ENCODE peak calls at places on chromosomes 5 and 9, in four cellular contexts. E is PC-3, Z is GM23338, U is GM23248. K is an unnamed sample.

GRCh38 chr9:106716820-106717219 is 146.1 kb upstream of the ZNF462 start:
- DNase-seq in U (peak; percentile 9), Z (no peak), E (peak; percentile 68), K (no peak)

GRCh38 chr5:108545301-108545700 is 163.4 kb upstream of the FBXL17 start:
- DNase-seq in U (no peak), E (no peak), Z (no peak), K (no peak)

GRCh38 chr9:98314381-98315066 is 59.1 kb upstream of the TBC1D2 start:
- DNase-seq in E (peak; percentile 12), U (peak; percentile 85), Z (no peak), K (no peak)

GRCh38 chr9:21856301-21857094 is 54.1 kb downstream of the MTAP start:
- DNase-seq in E (peak; percentile 55), U (peak; percentile 81), Z (no peak), K (no peak)

GRCh38 chr9:21681641-21682040 is 120.8 kb upstream of the MTAP start:
- DNase-seq in E (peak; percentile 90), U (peak; percentile 87), Z (no peak), K (no peak)

GRCh38 chr5:173944512-173944911 is 44.5 kb upstream of the C5orf47 start:
- DNase-seq in E (no peak), U (no peak), Z (no peak), K (no peak)

GRCh38 chr5:17713301-17713700 is 79.0 kb downstream of the TAF11L14 start:
- DNase-seq in E (peak; percentile 91), Z (no peak), U (no peak), K (no peak)

GRCh38 chr5:90558344-90559192 is at the start of gene ADGRV1:
- DNase-seq in E (peak; percentile 99), Z (peak; percentile 98), U (peak; percentile 30), K (peak; percentile 95)

GRCh38 chr9:109117856-109118801 is 1.6 kb downstream of the TMEM245 start:
- DNase-seq in E (peak; percentile 88), U (peak; percentile 62), Z (peak; percentile 34), K (no peak)

GRCh38 chr9:128153117-128153946 is 4.1 kb downstream of the LCN2 start:
- DNase-seq in E (no peak), U (no peak), Z (no peak), K (no peak)

GRCh38 chr5:134794819-134795218 is 36.2 kb downstream of the DDX46 start:
- DNase-seq in U (no peak), Z (no peak), E (no peak), K (no peak)

GRCh38 chr5:132766806-132767055 is 10.3 kb downstream of the SEPTIN8 start:
- DNase-seq in Z (no peak), E (no peak), U (no peak), K (no peak)

GRCh38 chr5:10434392-10434791 is 7.3 kb upstream of the ROPN1L start:
- DNase-seq in Z (no peak), E (no peak), U (no peak), K (no peak)

GRCh38 chr9:7752481-7752880 is 47.1 kb downstream of the DMAC1 start:
- DNase-seq in U (no peak), E (no peak), Z (no peak), K (no peak)

GRCh38 chr5:119537704-119538103 is 85.4 kb downstream of the HSD17B4 start:
- DNase-seq in Z (no peak), U (no peak), E (peak; percentile 84), K (peak; percentile 83)

GRCh38 chr5:59328801-59329296 is 564.7 kb downstream of the PDE4D start:
- DNase-seq in Z (peak; percentile 30), U (no peak), E (no peak), K (no peak)

GRCh38 chr9:126406075-126406675 is 79.5 kb downstream of the MVB12B start:
- DNase-seq in E (no peak), Z (no peak), U (peak; percentile 81), K (no peak)

GRCh38 chr9:115328228-115328627 is 210.3 kb upstream of the TNC start:
- DNase-seq in U (peak; percentile 86), Z (no peak), E (no peak), K (no peak)

GRCh38 chr5:96254980-96255681 is 177.9 kb downstream of the PCSK1 start:
- DNase-seq in U (peak; percentile 90), E (peak; percentile 86), Z (no peak), K (no peak)

GRCh38 chr5:96220610-96221390 is 212.2 kb downstream of the PCSK1 start:
- DNase-seq in U (peak; percentile 89), E (peak; percentile 58), Z (no peak), K (no peak)

GRCh38 chr9:91847576-91847975 is 102.5 kb downstream of the ROR2 start:
- DNase-seq in U (peak; percentile 91), Z (peak; percentile 29), E (no peak), K (no peak)

GRCh38 chr5:136810198-136810823 is 445.0 kb upstream of the TRPC7 start:
- DNase-seq in U (peak; percentile 94), E (peak; percentile 89), Z (no peak), K (no peak)

GRCh38 chr9:106784076-106784475 is 78.9 kb upstream of the ZNF462 start:
- DNase-seq in Z (no peak), E (no peak), U (peak; percentile 27), K (no peak)

GRCh38 chr9:34962530-34962929 is 4.4 kb downstream of the PHF24 start:
- DNase-seq in Z (no peak), E (no peak), U (no peak), K (no peak)
- TF ChIP-seq EZH2phosphoT487 in Z (no peak), E (no peak), U (no peak), K (no peak)

DNA sequence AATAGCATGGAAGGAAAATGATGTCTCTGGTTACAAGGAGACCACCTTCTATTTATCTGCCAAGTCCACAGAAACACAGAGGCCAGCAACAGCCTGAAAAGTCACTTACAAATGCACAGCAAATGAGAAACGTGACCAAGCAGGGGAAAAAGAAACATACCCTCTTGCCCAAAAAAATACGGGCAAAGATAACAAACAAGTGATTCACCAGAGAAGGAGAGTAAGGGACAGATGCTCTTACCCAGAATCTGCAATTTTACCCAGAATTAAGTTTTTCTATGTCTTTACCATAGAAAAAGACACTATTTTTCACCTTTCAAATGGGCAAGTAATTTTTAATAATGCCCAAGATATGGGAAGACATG is 28.1 kb downstream of the CAMSAP1 start:
- DNase-seq in E (no peak), Z (no peak), U (no peak), K (no peak)
- H3K79me2 ChIP-seq in E (peaks cover 54% of the 10 kb centered on the region), Z (peaks cover 100% of the 10 kb centered on the region), U (peaks cover 98% of the 10 kb centered on the region), K (peaks cover 18% of the 10 kb centered on the region)

GRCh38 chr9:124854161-124854560 is 901 bp downstream of the WDR38 start:
- DNase-seq in U (no peak), E (no peak), Z (no peak), K (no peak)
- H3F3A ChIP-seq in U (peaks cover 25% of the 10 kb centered on the region), E (peaks cover 11% of the 10 kb centered on the region), Z (peaks cover 37% of the 10 kb centered on the region), K (peaks cover 52% of the 10 kb centered on the region)

DNA sequence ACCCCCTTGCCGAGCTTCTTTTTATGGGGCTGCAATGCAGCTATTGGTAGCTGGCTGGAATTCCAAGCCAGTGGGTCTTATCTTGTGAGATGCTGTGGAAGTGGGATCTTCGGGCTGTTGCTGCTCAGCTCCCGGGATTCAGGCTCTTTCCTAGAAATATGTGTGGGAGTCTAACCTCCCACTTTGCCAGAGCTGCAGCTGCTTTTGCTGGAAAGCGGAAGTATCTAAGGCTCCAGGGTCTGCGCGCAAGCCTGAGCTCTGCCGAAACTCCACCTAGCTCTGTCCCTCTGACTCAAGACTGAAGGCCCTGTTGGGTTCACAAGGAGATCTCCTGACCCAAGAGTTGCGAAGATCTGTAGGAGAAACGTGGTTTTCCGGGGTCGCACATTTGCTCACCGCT is 151.1 kb upstream of the ANKRD55 start:
- DNase-seq in Z (no peak), U (no peak), E (no peak), K (no peak)
- TF ChIP-seq EZH2phosphoT487 in Z (no peak), U (no peak), E (no peak), K (no peak)

GRCh38 chr5:72270037-72270436 is 50.0 kb downstream of the MRPS27 start:
- DNase-seq in E (no peak), Z (no peak), U (no peak), K (no peak)

GRCh38 chr5:72272393-72272792 is 47.6 kb downstream of the MRPS27 start:
- DNase-seq in U (no peak), Z (no peak), E (no peak), K (no peak)

GRCh38 chr5:72269411-72269780 is 50.6 kb downstream of the MRPS27 start:
- DNase-seq in U (no peak), E (no peak), Z (no peak), K (no peak)

GRCh38 chr5:72273547-72273946 is 46.5 kb downstream of the MRPS27 start:
- DNase-seq in E (peak; percentile 57), U (no peak), Z (no peak), K (no peak)

GRCh38 chr5:72271696-72272095 is 48.3 kb downstream of the MRPS27 start:
- DNase-seq in U (no peak), Z (no peak), E (no peak), K (no peak)
- H3K79me2 ChIP-seq in U (peaks cover 55% of the 10 kb centered on the region), Z (peaks cover 33% of the 10 kb centered on the region), E (peaks cover 16% of the 10 kb centered on the region), K (peaks cover 12% of the 10 kb centered on the region)

GRCh38 chr5:87125796-87126195 is 141.9 kb upstream of the RASA1 start:
- DNase-seq in E (no peak), U (no peak), Z (no peak), K (no peak)
- H3F3A ChIP-seq in E (peaks cover 23% of the 10 kb centered on the region), U (peaks cover 59% of the 10 kb centered on the region), Z (no peaks in the 10 kb centered on the region), K (peaks cover 31% of the 10 kb centered on the region)

DNA sequence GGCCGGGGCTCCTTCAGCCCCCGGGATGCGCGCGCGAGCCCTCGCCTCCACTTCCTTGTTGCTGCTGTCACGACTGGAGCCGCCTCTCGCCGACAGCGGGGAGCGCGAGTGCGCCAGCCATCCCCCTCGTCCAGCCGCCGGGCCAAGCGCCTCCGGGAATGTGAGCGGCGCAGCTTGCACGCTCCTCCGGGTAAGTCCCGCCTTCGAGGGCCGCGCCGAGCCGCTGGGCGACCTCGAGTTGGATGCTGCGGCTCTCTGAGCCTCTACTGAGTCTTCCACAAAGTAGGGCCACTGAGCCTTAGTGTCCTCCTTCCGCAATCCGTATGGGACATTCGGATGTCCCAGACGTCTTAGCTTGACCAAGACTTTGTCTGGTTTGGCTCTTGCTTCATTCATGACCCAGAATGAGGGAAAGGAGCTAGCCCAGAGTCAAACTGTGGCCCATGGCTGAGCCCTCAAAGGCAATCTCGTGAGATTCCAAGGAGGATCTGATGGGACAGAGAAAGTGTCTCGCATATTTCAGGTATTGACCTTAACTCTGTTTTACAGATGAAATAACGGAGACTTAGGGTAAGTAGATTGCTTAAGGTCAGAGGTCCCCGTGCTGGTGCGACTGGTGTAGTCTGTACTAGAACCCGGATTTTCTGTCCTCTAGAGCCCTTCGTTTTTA is 586 bp downstream of the HMGXB3 start:
- DNase-seq in E (peak; percentile 44), U (peak; percentile 89), Z (peak; percentile 71), K (peak; percentile 39)
- TF ChIP-seq EZH2phosphoT487 in E (no peak), U (no peak), Z (no peak), K (no peak)

GRCh38 chr5:107446972-107447371 is 223.8 kb downstream of the EFNA5 start:
- DNase-seq in E (no peak), Z (no peak), U (no peak), K (no peak)

GRCh38 chr5:107450531-107450930 is 220.2 kb downstream of the EFNA5 start:
- DNase-seq in E (no peak), Z (no peak), U (no peak), K (no peak)

GRCh38 chr5:107444327-107444726 is 226.4 kb downstream of the EFNA5 start:
- DNase-seq in Z (no peak), U (no peak), E (no peak), K (no peak)

GRCh38 chr5:107449369-107449768 is 221.4 kb downstream of the EFNA5 start:
- DNase-seq in Z (no peak), E (no peak), U (no peak), K (no peak)

GRCh38 chr5:107447587-107447986 is 223.2 kb downstream of the EFNA5 start:
- DNase-seq in E (no peak), U (no peak), Z (no peak), K (no peak)
- H3K79me2 ChIP-seq in E (no peaks in the 10 kb centered on the region), U (no peaks in the 10 kb centered on the region), Z (no peaks in the 10 kb centered on the region), K (no peaks in the 10 kb centered on the region)